ENCODE peak calls at places on chromosomes 5 and 9, in eight cellular contexts. J is left lobe of liver; C is activated naive CD4-positive, alpha-beta T cell treated with anti-CD3 and anti-CD28 coated beads for 36 hours; K is GM12865; L is NCI-H345; P is neural crest cell; G is occipital lobe; D is hepatocyte. F is an unnamed sample.

GRCh38 chr5:163079618-163080017 is 357.8 kb upstream of the CCNG1 start:
- DNase-seq in D (no peak), C (no peak), G (no peak), P (no peak), L (no peak), J (no peak), K (peak), F (peak)

GRCh38 chr5:89981006-89981405 is 428.6 kb downstream of the CETN3 start:
- DNase-seq in P (no peak), C (no peak), D (no peak), K (no peak), J (no peak), L (no peak), G (no peak), F (no peak)

GRCh38 chr5:146872191-146872590 is 6.4 kb downstream of the PPP2R2B start:
- DNase-seq in K (no peak), D (no peak), P (no peak), J (no peak), G (no peak), C (no peak), L (no peak), F (no peak)

GRCh38 chr9:214488-215448 is at the start of gene DOCK8:
- DNase-seq in G (no peak), K (peak), L (peak), J (peak), D (peak), C (peak), P (peak), F (peak)

GRCh38 chr9:8852301-8852864 is 1052.8 kb upstream of the DMAC1 start:
- DNase-seq in J (no peak), K (no peak), G (no peak), C (no peak), L (no peak), P (no peak), D (no peak), F (no peak)

GRCh38 chr5:139461698-139462097 is 845 bp downstream of the ECSCR start:
- DNase-seq in P (no peak), K (no peak), D (no peak), L (no peak), G (no peak), J (no peak), C (no peak), F (no peak)

GRCh38 chr5:78593465-78593864 is 55.1 kb downstream of the LHFPL2 start:
- DNase-seq in L (no peak), G (no peak), D (no peak), C (no peak), P (no peak), K (no peak), J (no peak), F (no peak)

GRCh38 chr5:56025303-56025885 is 30.6 kb upstream of the IL6ST start:
- DNase-seq in P (no peak), K (no peak), L (no peak), G (no peak), D (peak), C (no peak), J (peak), F (no peak)

GRCh38 chr5:146052780-146053179 is 52.6 kb downstream of the PLAC8L1 start:
- DNase-seq in C (no peak), D (no peak), L (no peak), J (no peak), G (no peak), P (no peak), K (no peak), F (no peak)

GRCh38 chr9:97985058-97985861 is 2.1 kb downstream of the ANP32B start:
- DNase-seq in L (peak), K (peak), C (peak), J (no peak), G (no peak), D (no peak), P (peak), F (peak)

GRCh38 chr9:71878327-71879274 is 32.4 kb downstream of the ABHD17B start:
- DNase-seq in C (no peak), D (no peak), L (no peak), J (no peak), G (no peak), P (no peak), K (no peak), F (no peak)

GRCh38 chr9:126703330-126704156 is 89.8 kb downstream of the LMX1B start:
- DNase-seq in K (no peak), G (no peak), P (no peak), C (no peak), J (peak), L (no peak), D (peak), F (no peak)

GRCh38 chr9:111559000-111559610 is 34.1 kb downstream of the ZNF483 start:
- DNase-seq in D (peak), C (no peak), P (no peak), K (no peak), J (no peak), L (no peak), G (no peak), F (no peak)

GRCh38 chr5:106072208-106072607 is 1598.5 kb downstream of the EFNA5 start:
- DNase-seq in G (no peak), D (no peak), C (no peak), K (no peak), L (no peak), J (no peak), P (no peak), F (no peak)

GRCh38 chr9:14674630-14675029 is 18.6 kb downstream of the ZDHHC21 start:
- DNase-seq in J (no peak), G (no peak), L (no peak), K (no peak), C (no peak), P (no peak), D (no peak), F (no peak)

GRCh38 chr9:128969491-128969890 is 22.0 kb downstream of the NUP188 start:
- DNase-seq in L (no peak), D (no peak), J (no peak), G (no peak), K (no peak), P (no peak), C (no peak), F (no peak)

GRCh38 chr5:78483809-78484521 is 123.5 kb downstream of the SCAMP1 start:
- DNase-seq in P (no peak), G (no peak), L (no peak), D (no peak), J (no peak), C (no peak), K (peak), F (peak)

GRCh38 chr5:98963019-98963418 is 34.2 kb upstream of the CHD1 start:
- DNase-seq in C (no peak), J (no peak), D (no peak), K (no peak), L (no peak), G (no peak), P (no peak), F (no peak)

GRCh38 chr9:130895481-130896232 is 955 bp downstream of the QRFP start:
- DNase-seq in J (no peak), K (no peak), D (no peak), C (no peak), G (no peak), L (no peak), P (no peak), F (no peak)

GRCh38 chr5:32523625-32524024 is 61.7 kb upstream of the SUB1 start:
- DNase-seq in P (no peak), J (no peak), D (no peak), C (peak), G (no peak), K (no peak), L (no peak), F (no peak)

GRCh38 chr9:105662184-105663104 is at the start of gene TAL2:
- DNase-seq in D (no peak), K (peak), C (no peak), J (no peak), G (no peak), L (no peak), P (no peak), F (no peak)

GRCh38 chr5:130720355-130720754 is 444.7 kb downstream of the HINT1 start:
- DNase-seq in C (no peak), P (no peak), D (peak), J (no peak), G (no peak), K (no peak), L (no peak), F (no peak)

GRCh38 chr5:171207256-171207866 is 101.7 kb upstream of the TLX3 start:
- DNase-seq in D (peak), K (peak), C (peak), G (no peak), P (peak), L (peak), J (no peak), F (peak)

GRCh38 chr5:116626272-116626723 is 51.7 kb upstream of the SEMA6A start:
- DNase-seq in J (peak), C (no peak), L (peak), P (no peak), K (no peak), G (peak), D (peak), F (no peak)

GRCh38 chr5:125115180-125115495 is 368.7 kb upstream of the ZNF608 start:
- DNase-seq in C (no peak), G (no peak), J (no peak), L (no peak), P (no peak), K (no peak), D (no peak), F (no peak)

GRCh38 chr5:61311836-61312808 is 19.9 kb upstream of the ZSWIM6 start:
- DNase-seq in J (no peak), K (no peak), C (no peak), G (no peak), L (no peak), D (no peak), P (no peak), F (no peak)

GRCh38 chr5:71809446-71809845 is 90.4 kb downstream of the CARTPT start:
- DNase-seq in G (no peak), K (no peak), P (no peak), D (no peak), L (no peak), C (no peak), J (no peak), F (no peak)

GRCh38 chr5:40823459-40823858 is 11.6 kb downstream of the RPL37 start:
- DNase-seq in C (no peak), P (no peak), D (no peak), K (no peak), L (no peak), J (no peak), G (no peak), F (no peak)

GRCh38 chr5:84378961-84379360 is 5.7 kb downstream of the EDIL3 start:
- DNase-seq in L (no peak), J (no peak), K (no peak), C (no peak), P (no peak), G (no peak), D (no peak), F (no peak)

GRCh38 chr9:26034776-26035175 is 356.5 kb upstream of the TUSC1 start:
- DNase-seq in J (no peak), D (no peak), G (no peak), L (no peak), K (no peak), P (no peak), C (no peak), F (no peak)

GRCh38 chr5:123800640-123801039 is 288.7 kb downstream of the CSNK1G3 start:
- DNase-seq in K (no peak), L (no peak), G (no peak), J (no peak), P (no peak), C (no peak), D (no peak), F (no peak)

GRCh38 chr9:101274971-101275670 is 109.7 kb downstream of the BAAT start:
- DNase-seq in G (no peak), K (no peak), J (no peak), P (no peak), D (no peak), L (no peak), C (no peak), F (no peak)

GRCh38 chr5:95924720-95925119 is 36.9 kb downstream of the ELL2 start:
- DNase-seq in J (no peak), D (peak), K (peak), P (no peak), L (peak), C (no peak), G (no peak), F (peak)

GRCh38 chr5:14506661-14507060 is 74.9 kb upstream of the OTULINL start:
- DNase-seq in K (no peak), L (no peak), D (no peak), C (no peak), P (no peak), J (no peak), G (no peak), F (no peak)

GRCh38 chr9:16526380-16526779 is 344.1 kb downstream of the BNC2 start:
- DNase-seq in D (no peak), C (no peak), L (no peak), J (no peak), G (no peak), K (no peak), P (no peak), F (no peak)

GRCh38 chr9:38091310-38092199 is 22.5 kb upstream of the SHB start:
- DNase-seq in D (no peak), K (peak), P (no peak), L (no peak), J (peak), C (no peak), G (no peak), F (no peak)

F was measured in MM.1S.